ENCODE peak calls at places on chromosomes 16 and 17, in four cellular contexts. T, E, Y and G are unnamed samples. For H3K4me1, the result is how much of the 10 kb centered on the place peaks cover.

GRCh38 chr16:27632267-27632666 is 82.3 kb downstream of the KATNIP start:
- DNase-seq in E (no peak), T (no peak), Y (no peak), G (no peak)

GRCh38 chr17:8192070-8192815 is 2.3 kb upstream of the BORCS6 start:
- DNase-seq in T (peak), E (peak), Y (peak), G (no peak)

GRCh38 chr17:10668771-10669170 is 11.7 kb upstream of the MYH3 start:
- DNase-seq in E (no peak), Y (no peak), T (no peak), G (no peak)

GRCh38 chr17:78883533-78884131 is 19.4 kb downstream of the CEP295NL start:
- DNase-seq in E (no peak), T (no peak), Y (peak), G (no peak)

GRCh38 chr17:61335105-61335844 is 64.4 kb upstream of the TBX2 start:
- DNase-seq in E (no peak), T (no peak), Y (no peak), G (no peak)

GRCh38 chr17:50459756-50460155 is 8.9 kb downstream of the CHAD start:
- DNase-seq in T (no peak), E (no peak), Y (no peak), G (no peak)

GRCh38 chr16:86095906-86096485 is 197.0 kb downstream of the IRF8 start:
- DNase-seq in E (no peak), Y (no peak), T (no peak), G (no peak)

GRCh38 chr16:66604376-66605176 is at the start of gene CMTM3:
- DNase-seq in Y (peak), E (peak), T (peak), G (no peak)

GRCh38 chr16:75265911-75266701 is 14.7 kb upstream of the BCAR1 start:
- DNase-seq in Y (peak), E (no peak), T (no peak), G (no peak)

GRCh38 chr17:45759761-45760160 is 24.4 kb upstream of the CRHR1 start:
- DNase-seq in T (no peak), Y (peak), E (no peak), G (no peak)

GRCh38 chr17:83117594-83117993 is 38.2 kb downstream of the METRNL start:
- DNase-seq in Y (peak), T (no peak), E (no peak), G (no peak)

GRCh38 chr17:33175565-33175964 is 117.5 kb downstream of the ASIC2 start:
- DNase-seq in E (no peak), Y (no peak), T (no peak), G (no peak)

GRCh38 chr16:20911361-20911760 is 10.8 kb downstream of the LYRM1 start:
- DNase-seq in Y (no peak), E (no peak), T (no peak), G (no peak)

GRCh38 chr16:89190150-89190958 is 10.0 kb downstream of the SLC22A31 start:
- DNase-seq in T (no peak), Y (peak), E (no peak), G (no peak)

GRCh38 chr16:85859818-85860125 is 39.2 kb upstream of the IRF8 start:
- DNase-seq in E (no peak), T (no peak), Y (no peak), G (no peak)

GRCh38 chr17:61659437-61659836 is 68.4 kb upstream of the NACA2 start:
- DNase-seq in T (no peak), E (no peak), Y (no peak), G (no peak)

GRCh38 chr17:31072186-31072585 is 22.6 kb upstream of the NF1 start:
- DNase-seq in T (no peak), E (no peak), Y (no peak), G (no peak)

GRCh38 chr17:38789185-38789584 is 10.2 kb downstream of the PIP4K2B start:
- DNase-seq in Y (no peak), E (no peak), T (no peak), G (no peak)

GRCh38 chr17:55390364-55390977 is 31.2 kb downstream of the MMD start:
- DNase-seq in E (no peak), Y (no peak), T (no peak), G (no peak)

GRCh38 chr16:64398795-64399194 is 723.1 kb downstream of the CDH11 start:
- DNase-seq in Y (no peak), T (no peak), E (no peak), G (no peak)

GRCh38 chr16:15439102-15439501 is 4.7 kb downstream of the BMERB1 start:
- DNase-seq in T (no peak), E (no peak), Y (no peak), G (no peak)

GRCh38 chr17:65759532-65759931 is 198.1 kb upstream of the AXIN2 start:
- DNase-seq in Y (no peak), T (no peak), E (no peak), G (no peak)

GRCh38 chr17:48322060-48322459 is 108.0 kb downstream of the SKAP1 start:
- DNase-seq in T (no peak), E (no peak), Y (no peak), G (no peak)

GRCh38 chr17:45780921-45781320 is 3.2 kb upstream of the CRHR1 start:
- DNase-seq in E (no peak), T (no peak), Y (no peak), G (no peak)

GRCh38 chr16:84618428-84619102 is 687 bp upstream of the COTL1 start:
- DNase-seq in Y (no peak), E (no peak), T (no peak), G (no peak)

GRCh38 chr17:67068999-67069398 is 24.6 kb downstream of the CACNG1 start:
- DNase-seq in T (no peak), E (no peak), Y (no peak), G (no peak)

GRCh38 chr17:56833812-56834379 is at the start of the genes C17orf67 and DGKE:
- DNase-seq in T (peak), Y (peak), E (peak), G (peak)
- H3K4me1 ChIP-seq in T (under half), Y (under half), E (under half), G (half or more)

DNA sequence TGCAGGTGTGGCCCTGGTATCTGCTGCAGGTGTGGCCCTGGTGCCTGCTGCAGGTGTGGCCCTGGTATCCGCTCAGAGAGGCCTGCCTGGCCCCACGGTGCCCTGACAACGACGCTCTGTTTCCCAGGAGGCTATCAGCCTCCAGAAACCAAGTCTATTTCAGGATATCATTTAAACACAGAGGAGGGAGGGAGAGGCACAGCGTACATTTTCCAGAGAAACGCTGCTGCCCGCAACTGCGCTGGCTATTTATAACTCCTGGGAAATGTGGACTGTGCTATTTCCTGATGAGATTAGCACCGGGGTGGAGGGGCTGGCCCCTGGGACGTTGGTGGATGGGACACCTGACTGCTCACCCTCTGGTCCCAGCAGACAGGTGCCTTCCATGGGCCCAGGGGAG is 22.5 kb downstream of the TIMM22 start:
- DNase-seq in Y (peak), E (no peak), T (no peak), G (no peak)
- H3K4me1 ChIP-seq in Y (under half), E (under half), T (under half), G (under half)

GRCh38 chr17:27755706-27756466 is 44.4 kb downstream of the NOS2 start:
- DNase-seq in T (no peak), Y (no peak), E (no peak), G (no peak)
- H3K4me1 ChIP-seq in T (under half), Y (under half), E (under half), G (under half)

GRCh38 chr17:17692353-17693252 is 11.3 kb downstream of the RAI1 start:
- DNase-seq in T (no peak), Y (no peak), E (no peak), G (no peak)
- H3K4me1 ChIP-seq in T (under half), Y (under half), E (half or more), G (half or more)

DNA sequence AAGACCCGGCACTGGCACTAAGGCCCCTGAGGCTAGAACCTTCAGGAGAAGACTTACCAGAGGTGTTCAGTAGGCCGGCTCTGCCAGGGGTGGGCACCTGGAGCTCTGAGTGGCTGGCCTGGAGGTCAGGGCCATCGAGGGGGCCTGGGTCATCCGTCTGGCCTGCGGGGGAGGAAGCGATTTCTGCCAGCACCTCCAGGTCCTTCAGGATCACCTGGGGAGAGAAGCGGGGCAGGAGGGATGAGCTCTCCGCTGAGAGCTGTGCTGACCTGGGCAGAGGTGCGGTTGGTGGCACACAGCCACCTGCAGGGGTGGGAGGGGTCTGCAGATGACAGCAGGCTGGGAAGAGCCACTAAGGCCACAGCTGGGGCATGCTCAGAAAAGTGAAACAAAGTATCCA is 56.6 kb downstream of the VAC14 start:
- DNase-seq in T (no peak), E (no peak), Y (no peak), G (no peak)
- H3K4me1 ChIP-seq in T (under half), E (under half), Y (under half), G (under half)

GRCh38 chr17:3888343-3889171 is 4.3 kb downstream of the CAMKK1 start:
- DNase-seq in T (no peak), Y (peak), E (no peak), G (no peak)

GRCh38 chr17:3891626-3892094 is 1.2 kb downstream of the CAMKK1 start:
- DNase-seq in E (no peak), T (no peak), Y (no peak), G (no peak)

GRCh38 chr17:3890893-3891219 is 2.0 kb downstream of the CAMKK1 start:
- DNase-seq in E (no peak), Y (no peak), T (no peak), G (no peak)

GRCh38 chr17:3889613-3890012 is 3.2 kb downstream of the CAMKK1 start:
- DNase-seq in T (no peak), E (no peak), Y (no peak), G (no peak)

GRCh38 chr17:3890082-3890892 is 2.6 kb downstream of the CAMKK1 start:
- DNase-seq in T (no peak), E (no peak), Y (peak), G (no peak)
- H3K4me1 ChIP-seq in T (under half), E (under half), Y (under half), G (half or more)